ENCODE peak calls at places on chromosomes 11 and 22, in four cellular contexts. One of them, this sample, is unnamed. For H3K36me3 and H3K4me1, the result is how much of the 10 kb centered on the place peaks cover.

GRCh38 chr22:21098099-21098671 is 52.4 kb downstream of the LRRC74B start:
- DNase-seq in fibroblast of lung: no peak
- DNase-seq in testis: no peak
- DNase-seq in transverse colon: no peak
- DNase-seq in this sample: no peak

GRCh38 chr11:130585545-130585944 is 137.1 kb downstream of the ADAMTS15 start:
- DNase-seq in fibroblast of lung: peak
- DNase-seq in testis: no peak
- DNase-seq in transverse colon: no peak
- DNase-seq in this sample: no peak

GRCh38 chr11:113192121-113192925 is 122.1 kb upstream of the TTC12 start:
- DNase-seq in fibroblast of lung: peak
- DNase-seq in testis: no peak
- DNase-seq in transverse colon: no peak
- DNase-seq in this sample: no peak

GRCh38 chr22:22450343-22450839 is 58.2 kb downstream of the ZNF280B start:
- DNase-seq in fibroblast of lung: no peak
- DNase-seq in testis: peak
- DNase-seq in transverse colon: peak
- DNase-seq in this sample: no peak

GRCh38 chr11:75275581-75275980 is 35.0 kb downstream of the TPBGL start:
- DNase-seq in fibroblast of lung: no peak
- DNase-seq in testis: peak
- DNase-seq in transverse colon: peak
- DNase-seq in this sample: peak

GRCh38 chr11:818396-819128 is at the start of gene PNPLA2:
- DNase-seq in fibroblast of lung: no peak
- DNase-seq in testis: no peak
- DNase-seq in transverse colon: peak
- DNase-seq in this sample: no peak

GRCh38 chr11:33377852-33378385 is 120.7 kb downstream of the HIPK3 start:
- DNase-seq in fibroblast of lung: peak
- DNase-seq in testis: no peak
- DNase-seq in transverse colon: no peak
- DNase-seq in this sample: no peak

GRCh38 chr11:33652001-33652400 is 48.6 kb downstream of the C11orf91 start:
- DNase-seq in fibroblast of lung: peak
- DNase-seq in testis: no peak
- DNase-seq in transverse colon: no peak
- DNase-seq in this sample: no peak

GRCh38 chr11:2942872-2943710 is 13.9 kb upstream of the PHLDA2 start:
- DNase-seq in fibroblast of lung: no peak
- DNase-seq in testis: no peak
- DNase-seq in transverse colon: no peak
- DNase-seq in this sample: no peak

DNA sequence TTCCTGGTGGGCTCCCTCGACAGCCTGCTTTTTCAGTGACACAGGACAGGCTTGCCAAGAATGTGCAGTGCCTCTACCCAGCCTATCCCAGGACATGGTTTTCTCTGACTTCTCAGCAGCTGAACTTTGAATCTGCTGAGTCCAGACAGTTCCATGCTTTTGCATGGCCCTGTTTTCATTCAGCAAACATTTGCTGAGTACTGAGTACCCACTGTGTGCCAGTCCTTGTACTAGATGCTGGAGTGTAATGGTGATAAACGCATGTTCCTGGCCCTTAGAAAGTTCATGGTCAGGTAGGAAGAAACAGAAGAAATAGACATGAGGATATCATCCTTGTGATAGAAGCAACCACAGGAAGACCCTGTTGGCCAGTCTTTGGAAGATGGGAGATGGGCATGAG is 3.5 kb downstream of the STX3 start:
- DNase-seq in fibroblast of lung: no peak
- DNase-seq in testis: no peak
- DNase-seq in transverse colon: no peak
- DNase-seq in this sample: no peak
- TF ChIP-seq CTCF in fibroblast of lung: no peak
- TF ChIP-seq CTCF in testis: no peak
- TF ChIP-seq CTCF in transverse colon: no peak
- TF ChIP-seq CTCF in this sample: no peak

GRCh38 chr11:83275888-83276641 is 10.1 kb downstream of the CCDC90B start:
- DNase-seq in fibroblast of lung: no peak
- DNase-seq in testis: no peak
- DNase-seq in transverse colon: no peak
- DNase-seq in this sample: no peak
- H3K36me3 ChIP-seq in fibroblast of lung: under half
- H3K36me3 ChIP-seq in testis: under half
- H3K36me3 ChIP-seq in transverse colon: half or more
- H3K36me3 ChIP-seq in this sample: under half

GRCh38 chr11:72069787-72070251 is 10.5 kb downstream of the NUMA1 start:
- DNase-seq in fibroblast of lung: peak
- DNase-seq in testis: peak
- DNase-seq in transverse colon: peak
- DNase-seq in this sample: peak
- H3K4me1 ChIP-seq in fibroblast of lung: under half
- H3K4me1 ChIP-seq in testis: under half
- H3K4me1 ChIP-seq in transverse colon: under half
- H3K4me1 ChIP-seq in this sample: under half

GRCh38 chr11:76769645-76770586 is 13.2 kb upstream of the TSKU start:
- DNase-seq in fibroblast of lung: peak
- DNase-seq in testis: no peak
- DNase-seq in transverse colon: peak
- DNase-seq in this sample: no peak
- TF ChIP-seq CTCF in fibroblast of lung: no peak
- TF ChIP-seq CTCF in testis: no peak
- TF ChIP-seq CTCF in transverse colon: no peak
- TF ChIP-seq CTCF in this sample: no peak

DNA sequence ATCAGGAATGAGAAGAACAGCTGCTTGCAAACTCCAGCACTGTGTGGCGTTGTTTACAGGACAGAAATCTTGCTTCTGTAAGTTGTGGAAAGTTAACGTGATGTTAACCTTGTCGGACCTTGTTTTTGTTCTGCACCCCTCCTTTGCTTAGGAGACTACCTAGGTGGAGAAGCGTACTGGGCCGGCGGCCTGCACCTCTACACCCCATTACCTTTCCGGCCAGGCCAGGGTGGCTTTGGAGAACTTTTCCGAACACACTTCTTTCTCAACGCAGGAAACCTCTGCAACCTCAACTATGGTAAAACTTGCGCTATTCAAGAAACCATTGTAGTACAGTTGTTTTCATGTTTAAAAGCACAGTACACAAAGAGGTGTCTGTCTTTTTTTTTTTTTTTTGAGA is 33.7 kb downstream of the SAMM50 start:
- DNase-seq in fibroblast of lung: no peak
- DNase-seq in testis: no peak
- DNase-seq in transverse colon: no peak
- DNase-seq in this sample: no peak
- H3K36me3 ChIP-seq in fibroblast of lung: under half
- H3K36me3 ChIP-seq in testis: under half
- H3K36me3 ChIP-seq in transverse colon: under half
- H3K36me3 ChIP-seq in this sample: under half

GRCh38 chr11:31421840-31422239 is 52.2 kb downstream of the DNAJC24 start:
- DNase-seq in fibroblast of lung: no peak
- DNase-seq in testis: no peak
- DNase-seq in transverse colon: no peak
- DNase-seq in this sample: no peak
- H3K4me1 ChIP-seq in fibroblast of lung: under half
- H3K4me1 ChIP-seq in testis: under half
- H3K4me1 ChIP-seq in transverse colon: under half
- H3K4me1 ChIP-seq in this sample: under half

DNA sequence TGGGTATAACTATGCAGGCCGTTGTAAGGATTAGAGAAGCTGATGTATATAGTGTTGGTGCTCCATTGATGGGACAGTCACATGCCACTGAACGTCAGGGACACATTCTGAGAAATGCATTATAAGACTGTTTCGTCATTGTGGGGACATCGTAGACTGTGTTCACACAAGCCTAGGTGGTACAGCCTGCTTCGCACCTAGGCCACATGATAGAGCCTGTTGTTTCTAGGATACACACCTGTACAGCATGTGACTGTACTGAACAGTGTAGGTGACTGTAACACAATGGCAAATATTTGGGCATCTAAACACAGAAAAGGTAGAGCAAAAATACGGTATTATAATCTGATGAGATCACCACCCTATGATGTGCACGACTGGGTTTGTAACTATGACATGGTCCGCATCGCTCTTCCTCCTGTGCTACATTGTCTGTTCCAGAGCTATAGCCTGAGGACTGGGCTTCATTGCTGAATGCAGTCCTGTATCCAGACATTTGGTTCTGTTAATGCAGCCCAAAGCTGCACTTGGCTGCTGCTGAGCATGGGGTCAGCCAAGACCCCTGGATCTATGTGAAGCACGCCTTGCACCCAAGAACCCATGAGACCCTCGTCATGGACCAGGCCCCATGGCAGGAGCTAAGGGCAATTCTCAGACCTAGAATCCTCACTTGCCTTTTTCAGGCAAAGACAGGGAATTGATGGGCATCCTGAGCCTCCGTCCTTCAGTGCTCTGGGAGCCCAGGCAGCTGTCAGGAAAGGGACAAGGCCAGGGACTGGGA is 51.1 kb upstream of the THY1 start:
- DNase-seq in fibroblast of lung: no peak
- DNase-seq in testis: no peak
- DNase-seq in transverse colon: no peak
- DNase-seq in this sample: peak
- TF ChIP-seq CTCF in fibroblast of lung: no peak
- TF ChIP-seq CTCF in testis: no peak
- TF ChIP-seq CTCF in transverse colon: no peak
- TF ChIP-seq CTCF in this sample: no peak